ENCODE peak calls at places on chromosome 14, in four cellular contexts. U, R, A and V are unnamed samples.

GRCh38 chr14:36479344-36479743 is 40.7 kb downstream of the NKX2-1 start:
- DNase-seq in A (no peak), R (no peak), U (no peak), V (no peak)

GRCh38 chr14:71734076-71734475 is 198.2 kb upstream of the RGS6 start:
- DNase-seq in R (no peak), U (no peak), A (no peak), V (no peak)

GRCh38 chr14:32254952-32255679 is 52.0 kb upstream of the RNU6-8 start:
- DNase-seq in U (peak; percentile 82), A (no peak), R (peak; percentile 19), V (peak; percentile 51)

GRCh38 chr14:31206536-31207286 is 882 bp downstream of the HECTD1 start:
- DNase-seq in A (no peak), R (peak; percentile 12), U (peak; percentile 50), V (no peak)

GRCh38 chr14:84087986-84088531 is 1441.9 kb upstream of the FLRT2 start:
- DNase-seq in A (no peak), U (no peak), R (no peak), V (no peak)

GRCh38 chr14:36605506-36605857 is 23.1 kb upstream of the NKX2-8 start:
- DNase-seq in R (no peak), A (no peak), U (peak; percentile 33), V (no peak)

GRCh38 chr14:88463318-88463717 is 77.9 kb downstream of the SPATA7 start:
- DNase-seq in U (peak; percentile 53), R (peak; percentile 35), A (no peak), V (peak; percentile 12)

GRCh38 chr14:44462372-44462771 is 44.7 kb downstream of the FSCB start:
- DNase-seq in U (no peak), A (no peak), R (no peak), V (no peak)

GRCh38 chr14:75982724-75983358 is 1.0 kb upstream of the TGFB3 start:
- DNase-seq in R (no peak), A (no peak), U (no peak), V (no peak)

GRCh38 chr14:30620178-30620577 is 1.9 kb upstream of the SCFD1 start:
- DNase-seq in R (no peak), U (no peak), A (peak; percentile 43), V (no peak)

GRCh38 chr14:55152052-55152753 is 23.2 kb downstream of the LGALS3 start:
- DNase-seq in A (no peak), U (no peak), R (no peak), V (no peak)

GRCh38 chr14:104105071-104105821 is 19.7 kb downstream of the ASPG start:
- DNase-seq in A (no peak), U (no peak), R (no peak), V (no peak)

GRCh38 chr14:34851395-34851794 is 23.8 kb downstream of the BAZ1A start:
- DNase-seq in A (no peak), R (no peak), U (no peak), V (no peak)

GRCh38 chr14:56514663-56515371 is 64.8 kb upstream of the TMEM260 start:
- DNase-seq in A (no peak), R (peak; percentile 7), U (no peak), V (no peak)

GRCh38 chr14:54627718-54628345 is 60.9 kb downstream of the SAMD4A start:
- DNase-seq in U (no peak), A (peak; percentile 57), R (no peak), V (no peak)

GRCh38 chr14:53610947-53611346 is 345.7 kb downstream of the BMP4 start:
- DNase-seq in A (no peak), R (no peak), U (peak; percentile 41), V (no peak)

GRCh38 chr14:53608369-53608768 is 348.3 kb downstream of the BMP4 start:
- DNase-seq in U (no peak), R (no peak), A (no peak), V (peak; percentile 74)

GRCh38 chr14:53615254-53615653 is 341.4 kb downstream of the BMP4 start:
- DNase-seq in U (peak; percentile 80), A (no peak), R (no peak), V (no peak)

GRCh38 chr14:53609009-53609408 is 347.6 kb downstream of the BMP4 start:
- DNase-seq in A (no peak), R (no peak), U (no peak), V (no peak)

DNA sequence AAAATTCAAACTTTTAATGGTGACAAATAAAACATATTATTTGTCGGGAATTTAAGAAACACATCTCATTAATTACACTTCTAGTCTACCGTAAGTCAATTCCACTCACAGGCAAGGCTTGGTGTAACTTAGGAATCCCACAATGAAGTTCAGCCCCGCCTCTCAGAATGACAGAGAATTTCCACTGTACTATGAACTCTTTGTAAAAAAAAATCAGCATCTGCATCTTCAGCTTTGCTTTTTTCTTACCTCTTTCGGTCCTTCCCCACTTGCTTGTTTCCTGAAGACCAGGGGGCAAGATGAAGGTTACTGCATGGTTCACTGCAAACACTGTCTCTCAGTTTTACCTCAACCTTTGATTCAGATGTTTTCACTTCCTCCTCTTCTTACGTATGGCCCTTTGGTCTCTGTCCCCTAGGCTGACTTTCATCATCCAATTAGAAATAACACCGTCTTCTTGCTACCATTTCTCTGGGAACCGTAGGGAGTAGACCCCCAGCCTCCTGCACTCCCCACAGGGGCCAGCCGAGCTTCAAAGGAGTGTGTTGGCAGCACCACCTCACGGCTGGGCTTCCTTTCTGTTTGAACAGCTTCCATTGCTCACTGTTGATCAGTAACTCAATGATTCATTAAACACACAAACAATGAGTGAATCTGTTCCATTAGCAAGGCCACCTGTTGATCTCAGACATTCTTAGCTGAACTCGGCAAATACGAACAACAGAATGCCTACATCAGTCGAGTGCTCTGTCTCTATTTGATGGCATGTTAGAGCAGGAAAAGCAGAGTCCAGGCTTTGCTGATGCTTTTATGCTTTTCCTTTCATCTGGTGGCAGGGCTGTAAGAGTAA is 343.0 kb downstream of the BMP4 start:
- DNase-seq in A (peak; percentile 98), U (peak; percentile 100), R (no peak), V (peak; percentile 86)
- TF ChIP-seq REST in A (no peak), U (peak; percentile 12), R (no peak), V (no peak)

GRCh38 chr14:105891221-105891602 is 364.8 kb downstream of the TMEM121 start:
- DNase-seq in R (peak; percentile 0), U (no peak), A (no peak), V (no peak)
- TF ChIP-seq ZNF274 in R (no peak), U (no peak), A (no peak), V (no peak)

DNA sequence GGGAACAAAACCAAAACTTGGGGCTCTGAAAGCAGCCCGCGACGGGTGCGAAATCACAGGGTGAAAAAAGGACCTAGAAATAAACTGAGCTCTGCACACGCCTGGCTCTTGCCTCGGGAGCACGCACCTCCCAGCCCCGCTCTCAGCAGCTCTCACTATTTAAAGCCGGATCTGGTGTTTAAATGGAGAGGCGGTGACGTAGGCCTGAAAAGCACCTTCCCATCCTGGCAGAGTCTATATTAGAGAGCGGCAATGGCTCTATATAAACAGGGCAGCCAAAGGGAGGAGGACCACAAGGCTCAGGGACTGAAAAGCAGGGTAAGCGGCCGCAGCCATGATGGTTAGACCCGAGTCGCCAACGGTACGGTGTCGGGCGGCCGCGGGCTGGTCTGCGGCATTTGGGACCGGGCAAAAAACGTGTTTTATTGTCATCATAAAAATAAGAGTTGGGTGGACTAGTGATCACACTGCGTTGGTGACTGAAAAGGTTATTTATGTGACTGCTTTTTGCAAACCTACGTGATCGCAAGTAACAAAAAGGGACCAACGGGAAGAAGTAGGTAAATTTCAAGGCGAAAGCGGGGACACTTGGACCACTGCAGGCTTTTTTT is 1.4 kb downstream of the GTF2A1 start:
- DNase-seq in A (peak; percentile 85), U (peak; percentile 97), R (peak; percentile 10), V (peak; percentile 93)
- TF ChIP-seq REST in A (no peak), U (peak; percentile 78), R (no peak), V (no peak)

DNA sequence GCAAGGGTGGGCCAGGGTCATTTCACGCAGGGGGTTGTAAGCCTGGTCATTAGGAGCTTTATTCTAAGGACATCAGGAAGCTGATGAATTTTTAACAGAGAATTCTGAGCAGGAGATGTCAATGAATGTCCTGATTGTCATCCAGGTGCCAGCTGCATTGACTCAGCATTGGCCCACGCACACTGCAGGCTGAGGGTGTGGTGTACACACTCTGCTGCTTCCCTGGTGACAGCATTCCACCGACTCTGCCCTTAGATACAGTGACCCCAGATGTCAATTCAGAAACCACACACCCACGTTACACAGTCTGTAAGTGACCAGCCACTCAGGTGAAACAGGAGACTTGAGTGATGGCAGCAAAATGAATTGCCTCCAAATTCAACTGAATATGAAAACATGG is 582.6 kb downstream of the NRXN3 start:
- DNase-seq in A (no peak), U (no peak), R (no peak), V (no peak)
- TF ChIP-seq ZNF274 in A (no peak), U (no peak), R (no peak), V (no peak)